ENCODE peak calls at places on chromosomes 2 and 18, in six cellular contexts. E is GM23338, O is WTC11, V is K562, T is GM12878, S is H1. L is an unnamed sample.

GRCh38 chr2:205465791-205466190 is 216.5 kb upstream of the NRP2 start:
- DNase-seq in V (no peak), T (no peak), E (peak), S (peak), O (peak), L (no peak)

GRCh38 chr2:44932079-44932478 is 9.4 kb upstream of the SIX3 start:
- DNase-seq in E (peak), V (no peak), S (peak), O (peak), T (no peak), L (no peak)

GRCh38 chr2:66555076-66555475 is 120.2 kb downstream of the MEIS1 start:
- DNase-seq in V (no peak), T (no peak), O (no peak), E (no peak), S (no peak), L (no peak)

GRCh38 chr2:173747037-173747436 is 218.1 kb downstream of the SP3 start:
- DNase-seq in T (no peak), E (no peak), S (no peak), O (no peak), V (no peak), L (no peak)

GRCh38 chr18:36075862-36076587 is 8.7 kb upstream of the RPRD1A start:
- DNase-seq in S (no peak), O (no peak), E (no peak), V (no peak), T (peak), L (peak)

GRCh38 chr2:28567076-28567471 is 71.2 kb downstream of the PLB1 start:
- DNase-seq in S (peak), V (no peak), O (peak), T (no peak), E (peak), L (no peak)

GRCh38 chr18:23228102-23229051 is 93.1 kb downstream of the CABLES1 start:
- DNase-seq in V (no peak), E (no peak), T (peak), O (no peak), S (no peak), L (no peak)

GRCh38 chr2:70381821-70382220 is 80.0 kb upstream of the FAM136A start:
- DNase-seq in S (no peak), T (no peak), O (no peak), E (no peak), V (no peak), L (no peak)

GRCh38 chr2:209114588-209114987 is 309.3 kb upstream of the MAP2 start:
- DNase-seq in E (no peak), T (no peak), O (no peak), S (no peak), V (no peak), L (no peak)

GRCh38 chr2:128290356-128290755 is 28.3 kb downstream of the HS6ST1 start:
- DNase-seq in S (no peak), E (no peak), T (no peak), O (no peak), V (no peak), L (no peak)

GRCh38 chr2:168851674-168852320 is 38.4 kb downstream of the SPC25 start:
- DNase-seq in S (no peak), T (no peak), E (no peak), V (peak), O (no peak), L (no peak)

GRCh38 chr18:28960146-28960545 is 783.2 kb upstream of the CDH2 start:
- DNase-seq in S (no peak), O (no peak), V (no peak), T (no peak), E (no peak), L (no peak)

GRCh38 chr18:62760403-62760734 is 45.0 kb downstream of the PHLPP1 start:
- DNase-seq in T (no peak), O (no peak), E (peak), S (no peak), V (no peak), L (no peak)

GRCh38 chr2:119305497-119306195 is 61.0 kb downstream of the C2orf76 start:
- DNase-seq in T (no peak), V (no peak), O (no peak), E (no peak), S (no peak), L (no peak)

GRCh38 chr2:67660871-67661270 is 263.7 kb downstream of the ETAA1 start:
- DNase-seq in S (no peak), E (no peak), V (no peak), O (no peak), T (no peak), L (no peak)

GRCh38 chr2:72131371-72131891 is 16.2 kb downstream of the CYP26B1 start:
- DNase-seq in S (peak), O (no peak), E (no peak), V (no peak), T (no peak), L (no peak)

GRCh38 chr2:227906991-227907390 is 35.6 kb downstream of the DAW1 start:
- DNase-seq in T (no peak), S (no peak), O (no peak), V (no peak), E (no peak), L (no peak)

GRCh38 chr2:227903395-227903794 is 32.0 kb downstream of the DAW1 start:
- DNase-seq in E (no peak), O (no peak), S (no peak), V (no peak), T (no peak), L (no peak)

DNA sequence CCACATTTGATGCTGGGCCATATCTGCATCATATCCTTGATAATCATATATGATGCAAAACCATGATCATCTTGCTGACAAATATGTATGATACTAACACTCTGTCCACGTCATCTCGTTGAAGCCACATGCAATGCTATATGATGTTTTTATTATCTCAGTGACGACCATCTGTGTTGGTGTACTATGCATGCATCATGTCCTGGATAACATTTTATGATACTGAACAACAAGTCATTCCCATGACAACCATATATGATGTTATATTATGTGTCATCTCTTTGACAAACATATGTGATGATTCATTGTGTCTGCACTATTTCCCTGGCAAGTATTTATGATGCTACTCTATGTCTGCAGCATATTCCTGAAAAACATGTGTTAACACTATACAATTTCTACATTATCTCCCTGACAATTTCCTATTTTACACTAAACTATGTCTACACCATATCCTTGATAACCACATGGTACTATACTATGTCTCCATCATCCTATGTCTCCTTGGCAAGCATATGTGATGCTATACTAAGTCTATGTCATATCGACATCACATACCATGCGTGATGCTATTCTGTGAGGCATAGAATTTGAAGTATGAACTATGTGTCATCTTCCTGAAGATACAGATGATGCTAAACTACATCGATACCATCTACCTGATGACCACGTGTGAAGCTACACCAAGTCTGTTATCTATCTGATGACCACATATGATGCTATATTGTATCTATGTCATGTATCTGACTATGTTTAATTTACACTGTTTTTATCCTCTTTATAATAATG is 37.0 kb downstream of the DAW1 start:
- DNase-seq in T (no peak), E (no peak), V (no peak), S (no peak), O (no peak), L (no peak)
- TF ChIP-seq CREB1 in T (no peak), E (no peak), V (no peak), S (no peak), O (no peak), L (no peak)

GRCh38 chr18:44771957-44772917 is 91.5 kb downstream of the SETBP1 start:
- DNase-seq in S (no peak), O (no peak), V (no peak), E (no peak), T (no peak), L (peak)
- TF ChIP-seq CREB1 in S (no peak), O (no peak), V (no peak), E (no peak), T (no peak), L (peak)

GRCh38 chr2:47519604-47520301 is 116.8 kb downstream of the MSH2 start:
- DNase-seq in S (no peak), T (no peak), O (no peak), V (no peak), E (no peak), L (no peak)
- TF ChIP-seq CREB1 in S (no peak), T (no peak), O (no peak), V (no peak), E (no peak), L (no peak)

DNA sequence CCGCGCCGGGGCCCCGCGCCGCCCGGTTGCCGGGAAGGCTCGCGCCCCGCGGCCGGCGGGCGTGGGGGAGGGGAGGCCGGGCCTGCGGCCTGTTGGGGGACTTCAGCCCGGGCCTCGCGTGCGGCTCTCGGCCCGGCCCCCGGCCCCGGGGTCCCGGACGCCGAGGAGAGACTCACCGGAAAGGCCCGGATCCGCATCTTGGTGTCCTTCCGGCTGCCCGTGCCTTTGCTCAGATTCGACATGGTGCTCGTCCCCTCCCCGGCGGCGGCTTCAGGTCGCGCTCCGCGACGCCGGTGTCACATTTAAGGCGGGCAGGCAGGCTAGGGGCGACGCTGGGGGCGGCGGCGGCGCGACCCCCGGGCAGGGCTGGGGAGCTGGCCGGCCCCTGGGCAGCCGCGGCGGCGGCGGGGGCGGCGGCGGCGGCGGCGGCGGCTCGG is 377 bp downstream of the CUL3 start:
- DNase-seq in T (no peak), V (peak), S (no peak), O (peak), E (peak), L (peak)
- TF ChIP-seq CREB1 in T (no peak), V (no peak), S (no peak), O (no peak), E (no peak), L (no peak)

GRCh38 chr18:10234912-10235439 is 219.5 kb upstream of the APCDD1 start:
- DNase-seq in E (no peak), O (no peak), V (no peak), T (no peak), S (no peak), L (no peak)
- TF ChIP-seq CREB1 in E (no peak), O (no peak), V (no peak), T (no peak), S (no peak), L (no peak)

DNA sequence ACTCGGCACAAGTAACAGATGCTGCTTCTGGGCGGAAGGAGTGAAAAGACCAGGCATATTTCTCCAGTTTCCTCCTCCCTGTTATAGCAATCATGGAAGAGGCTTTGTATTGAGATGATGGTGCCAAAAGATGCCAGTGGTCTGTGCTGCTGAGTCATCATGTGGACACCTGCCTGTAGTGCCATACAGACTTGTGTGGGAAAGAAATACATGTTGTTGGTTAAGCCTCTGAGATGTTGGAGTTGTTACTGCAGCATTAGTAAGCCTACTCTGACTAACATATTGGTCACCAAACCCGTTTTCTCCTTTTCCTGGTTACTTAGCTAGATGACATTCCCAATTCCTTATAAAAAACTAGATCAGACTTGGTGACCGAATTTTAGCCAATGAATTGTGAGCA is 356.9 kb downstream of the ZNF521 start:
- DNase-seq in O (no peak), V (no peak), S (no peak), T (no peak), E (no peak), L (no peak)
- TF ChIP-seq CREB1 in O (no peak), V (no peak), S (no peak), T (no peak), E (no peak), L (no peak)

DNA sequence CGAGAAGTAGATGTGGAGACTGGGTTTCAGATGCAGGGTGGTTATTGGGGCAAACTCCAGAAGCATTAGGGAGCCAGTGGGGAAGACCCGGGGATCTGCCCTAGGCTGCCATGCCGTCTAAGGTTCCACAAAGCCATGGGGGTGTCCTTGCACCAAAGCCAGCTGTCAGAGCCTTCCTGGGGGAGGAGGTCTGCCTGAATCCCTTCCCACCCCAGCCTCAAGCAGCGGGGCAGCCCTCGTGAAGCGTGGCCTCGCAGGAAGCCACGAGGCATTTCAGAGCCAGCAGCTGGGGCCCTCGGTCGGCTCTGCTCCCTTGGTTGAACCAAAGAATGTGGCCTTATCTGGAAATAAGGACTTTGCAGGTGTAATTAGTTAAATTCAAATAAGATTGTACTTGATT is 51.2 kb upstream of the UBE2F start:
- DNase-seq in S (no peak), V (no peak), O (no peak), T (no peak), E (no peak), L (no peak)
- TF ChIP-seq CREB1 in S (no peak), V (no peak), O (no peak), T (no peak), E (no peak), L (no peak)

L was measured in HepG2.